ENCODE peak calls at places on chromosomes 16 and 17, in nine cellular contexts. E, T, Q, A, O, S, G, Y and F are unnamed samples.

GRCh38 chr17:16072031-16072430 is 72.4 kb downstream of the TTC19 start:
- DNase-seq in O (no peak), A (no peak), Y (no peak), G (no peak), E (no peak), S (no peak), Q (no peak), T (no peak), F (no peak)

GRCh38 chr16:19589771-19590302 is 34.3 kb downstream of the VPS35L start:
- DNase-seq in T (no peak), G (no peak), Q (no peak), S (no peak), O (peak), Y (no peak), E (no peak), A (no peak), F (no peak)

GRCh38 chr17:34720760-34721159 is 141.4 kb downstream of the TMEM132E start:
- DNase-seq in O (no peak), S (no peak), T (no peak), E (no peak), Y (no peak), G (no peak), A (no peak), Q (no peak), F (no peak)

GRCh38 chr16:1674751-1675664 is 3.1 kb upstream of the JPT2 start:
- DNase-seq in Y (no peak), G (no peak), S (no peak), T (no peak), Q (no peak), O (peak), E (no peak), A (peak), F (no peak)

GRCh38 chr16:3150346-3151218 is 15.8 kb downstream of the ZNF213 start:
- DNase-seq in Q (peak), O (peak), Y (peak), A (peak), E (peak), T (peak), S (peak), G (peak), F (peak)

GRCh38 chr17:2262146-2262587 is 41.4 kb downstream of the SMG6 start:
- DNase-seq in S (no peak), G (no peak), O (peak), A (no peak), Y (no peak), T (no peak), E (no peak), Q (no peak), F (no peak)

GRCh38 chr17:31093866-31094599 is 744 bp upstream of the NF1 start:
- DNase-seq in G (no peak), S (no peak), A (peak), Q (peak), Y (no peak), E (no peak), O (no peak), T (no peak), F (no peak)

GRCh38 chr16:13391337-13391736 is 489.9 kb downstream of the SHISA9 start:
- DNase-seq in Y (no peak), A (no peak), S (peak), O (no peak), G (no peak), T (no peak), E (no peak), Q (no peak), F (no peak)

GRCh38 chr17:35612924-35613521 is 25.9 kb downstream of the AP2B1 start:
- DNase-seq in O (peak), A (peak), S (peak), G (no peak), T (peak), Q (peak), E (no peak), Y (peak), F (no peak)

GRCh38 chr17:80352216-80352895 is 62.6 kb upstream of the ENDOV start:
- DNase-seq in A (no peak), Q (no peak), G (no peak), O (no peak), S (no peak), E (peak), Y (no peak), T (no peak), F (no peak)

GRCh38 chr17:17740627-17741237 is 59.5 kb downstream of the RAI1 start:
- DNase-seq in G (no peak), O (no peak), E (no peak), Y (no peak), S (no peak), A (peak), Q (no peak), T (no peak), F (no peak)

GRCh38 chr16:24611310-24611709 is 71.9 kb downstream of the RBBP6 start:
- DNase-seq in A (no peak), O (no peak), T (no peak), Y (no peak), E (no peak), S (no peak), G (no peak), Q (no peak), F (no peak)

GRCh38 chr16:71365021-71365420 is 6.5 kb downstream of the CALB2 start:
- DNase-seq in Q (no peak), Y (no peak), O (no peak), S (no peak), G (no peak), A (no peak), T (no peak), E (no peak), F (no peak)

GRCh38 chr16:55499951-55500350 is 8.9 kb upstream of the LPCAT2 start:
- DNase-seq in A (peak), S (no peak), O (peak), Y (no peak), G (no peak), Q (no peak), T (peak), E (no peak), F (no peak)

GRCh38 chr16:28823719-28824547 is 1.1 kb downstream of the ATXN2L start:
- DNase-seq in Q (peak), A (peak), Y (peak), O (peak), T (peak), E (peak), G (peak), S (peak), F (peak)
- TF ChIP-seq CTCF in Q (peak), A (peak), Y (no peak), O (peak), T (peak), E (no peak), G (peak), S (peak), F (no peak)

DNA sequence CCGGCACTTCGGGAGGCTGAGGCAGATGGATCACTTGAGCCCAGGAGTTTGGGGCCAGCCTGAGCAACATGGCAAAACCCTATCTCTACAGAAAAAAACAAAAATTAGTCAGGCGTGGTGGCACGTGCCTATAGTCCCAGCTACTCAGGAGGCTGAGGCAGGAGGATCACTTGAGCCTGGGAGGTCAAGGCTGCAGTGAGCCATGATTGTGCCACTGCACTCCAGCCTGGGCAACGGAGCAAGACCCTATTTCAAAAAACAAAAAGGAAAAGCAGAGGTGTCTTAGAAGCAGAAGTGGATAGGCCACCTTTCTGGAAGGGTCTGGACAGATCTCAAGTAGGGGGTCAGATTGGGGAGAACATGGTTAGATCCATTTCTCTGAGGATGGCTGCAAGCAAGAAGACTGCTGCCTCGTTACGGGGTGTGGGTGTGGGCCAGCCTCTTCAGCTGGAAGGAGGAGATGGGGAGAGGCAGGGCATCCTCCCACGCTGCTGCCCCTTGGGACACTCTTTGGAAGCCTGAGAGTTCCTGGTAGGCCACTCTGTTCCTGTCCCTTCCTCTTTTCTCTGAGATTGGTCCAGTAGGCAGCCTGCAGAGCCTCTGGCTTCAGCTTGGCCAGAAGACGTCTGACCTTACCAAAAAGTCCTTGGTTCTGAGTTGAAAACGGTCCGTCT is 208.0 kb downstream of the MSI2 start:
- DNase-seq in Q (no peak), A (no peak), S (no peak), T (no peak), G (no peak), E (no peak), O (no peak), Y (peak), F (no peak)
- H3K27ac ChIP-seq in Q (no peak), A (no peak), S (no peak), T (peak), G (no peak), E (no peak), O (no peak), Y (no peak), F (no peak)

GRCh38 chr16:68083861-68084503 is 1.2 kb upstream of the NFATC3 start:
- DNase-seq in O (peak), S (no peak), G (no peak), Y (no peak), E (no peak), A (no peak), Q (peak), T (peak), F (no peak)
- H3K4me3 ChIP-seq in O (no peak), S (peak), G (peak), Y (peak), E (peak), A (peak), Q (peak), T (peak), F (peak)

GRCh38 chr16:56869513-56870270 is 4.7 kb downstream of the SLC12A3 start:
- DNase-seq in Y (no peak), S (peak), E (no peak), A (peak), Q (peak), G (no peak), O (no peak), T (peak), F (no peak)
- TF ChIP-seq CTCF in Y (no peak), S (peak), E (no peak), A (peak), Q (peak), G (no peak), O (peak), T (peak), F (no peak)

GRCh38 chr16:67035364-67035763 is 6.4 kb downstream of the CBFB start:
- DNase-seq in T (no peak), Q (no peak), G (no peak), E (no peak), O (no peak), A (no peak), S (no peak), Y (no peak), F (no peak)

GRCh38 chr16:67040906-67041305 is 12.0 kb downstream of the CBFB start:
- DNase-seq in S (no peak), Q (no peak), G (no peak), E (no peak), T (no peak), A (no peak), Y (no peak), O (peak), F (no peak)

GRCh38 chr16:67034478-67034877 is 5.5 kb downstream of the CBFB start:
- DNase-seq in O (peak), Y (no peak), Q (no peak), T (no peak), S (no peak), A (no peak), G (no peak), E (no peak), F (no peak)

GRCh38 chr16:67039260-67040020 is 10.5 kb downstream of the CBFB start:
- DNase-seq in G (no peak), T (no peak), Q (no peak), O (peak), E (no peak), A (no peak), S (no peak), Y (no peak), F (no peak)

GRCh38 chr16:67036323-67036741 is 7.4 kb downstream of the CBFB start:
- DNase-seq in O (no peak), A (no peak), Y (no peak), Q (no peak), S (no peak), T (no peak), E (no peak), G (no peak), F (no peak)
- H3K27ac ChIP-seq in O (no peak), A (no peak), Y (no peak), Q (no peak), S (no peak), T (no peak), E (no peak), G (no peak), F (no peak)

DNA sequence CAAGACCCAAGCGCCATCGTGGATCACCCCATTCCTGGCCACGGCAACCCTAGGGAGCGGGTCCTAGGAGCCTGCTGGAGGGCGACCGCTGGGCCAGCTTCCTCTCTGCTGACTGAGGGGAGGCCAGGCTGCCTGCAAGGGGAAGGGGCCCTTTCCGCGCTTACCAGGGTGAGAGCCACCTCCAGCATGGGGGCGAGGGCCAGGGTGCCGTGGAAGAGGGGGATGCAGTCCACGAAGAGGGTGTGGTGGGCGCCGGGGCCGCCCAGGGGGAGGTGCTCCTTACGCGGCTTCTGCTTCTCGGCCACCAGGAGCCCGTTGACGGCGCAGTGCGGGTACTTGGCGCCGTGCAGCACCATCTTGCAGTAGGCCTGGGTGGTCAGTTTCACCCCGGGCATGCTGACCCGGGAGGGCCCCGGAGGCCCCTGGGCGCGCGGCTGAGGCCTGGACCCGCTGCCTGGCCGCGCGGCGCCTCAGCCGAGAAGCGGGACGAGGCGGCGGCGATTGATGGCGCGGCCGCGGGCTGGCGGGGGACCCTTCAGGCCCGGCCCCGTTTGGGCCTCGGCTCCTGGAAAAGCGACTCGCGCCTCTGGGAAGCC is 345 bp downstream of the EMC8 start:
- DNase-seq in Y (peak), O (peak), E (no peak), Q (peak), S (peak), G (no peak), A (peak), T (no peak), F (no peak)
- H3K4me3 ChIP-seq in Y (peak), O (peak), E (peak), Q (peak), S (peak), G (peak), A (peak), T (peak), F (peak)

DNA sequence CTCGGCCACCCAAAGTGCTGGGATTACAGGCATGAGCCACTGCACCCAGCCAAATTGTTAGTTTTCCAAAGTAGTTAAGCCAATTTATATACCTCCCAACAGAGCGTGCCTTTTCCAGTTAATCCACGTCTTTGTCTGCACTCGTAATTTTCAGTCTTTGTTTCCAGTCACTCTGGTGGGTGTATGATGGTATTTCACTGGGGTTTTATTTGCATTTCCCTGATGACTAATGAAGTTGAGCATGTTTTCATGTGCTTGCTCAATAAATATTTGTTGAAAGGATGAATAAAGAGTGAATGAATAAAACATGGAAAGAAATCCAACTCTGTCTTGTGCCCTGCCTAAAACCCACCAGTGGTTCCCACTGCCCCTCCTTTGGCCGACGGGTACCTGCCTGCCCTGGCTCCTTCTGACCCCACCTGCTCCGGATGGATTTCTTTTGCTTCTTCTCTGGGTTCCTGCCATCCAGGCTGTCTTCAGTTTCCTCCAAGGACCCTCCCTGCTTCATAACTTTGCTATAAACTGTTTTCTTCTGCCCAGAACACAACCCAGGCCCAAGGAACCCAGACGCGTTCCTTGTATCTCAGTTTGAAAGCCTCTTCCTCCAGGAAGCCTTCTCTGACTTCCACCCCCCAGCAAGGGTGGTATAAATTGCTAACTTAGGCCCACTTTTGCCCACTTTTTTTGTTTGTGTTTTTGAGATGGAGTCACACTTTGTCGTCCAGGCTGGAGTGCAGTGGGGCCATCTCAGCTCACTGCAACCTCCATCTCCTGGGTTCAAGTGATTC is 3.0 kb upstream of the ABCC1 start:
- DNase-seq in T (no peak), Y (no peak), O (peak), Q (no peak), A (no peak), S (no peak), E (no peak), G (no peak), F (no peak)
- TF ChIP-seq CTCF in T (no peak), Y (no peak), O (peak), Q (no peak), A (no peak), S (no peak), E (no peak), G (no peak), F (no peak)